ENCODE peak calls at places on chromosome 2, in six cellular contexts. A is cardiac muscle cell, O is fibroblast of lung, U is bronchial epithelial cell, D is A549, B is uterus. Z is an unnamed sample.

GRCh38 chr2:226524381-226524843 is 275.2 kb downstream of the IRS1 start:
- DNase-seq in A (no peak), O (peak), U (peak), D (no peak), B (peak), Z (no peak)

GRCh38 chr2:239378021-239378917 is 22.6 kb downstream of the HDAC4 start:
- DNase-seq in A (no peak), O (no peak), U (no peak), D (no peak), B (no peak), Z (no peak)

GRCh38 chr2:95206086-95206485 is 1.2 kb upstream of the ZNF892 start:
- DNase-seq in A (peak), O (no peak), U (no peak), D (no peak), B (no peak), Z (no peak)

GRCh38 chr2:119179951-119180350 is 21.4 kb upstream of the C1QL2 start:
- DNase-seq in A (no peak), O (peak), U (no peak), D (no peak), B (no peak), Z (no peak)

GRCh38 chr2:60826126-60826525 is 55.2 kb upstream of the REL start:
- DNase-seq in A (no peak), O (no peak), U (peak), D (no peak), B (no peak), Z (no peak)

GRCh38 chr2:178761759-178762371 is 45.4 kb downstream of the TTN start:
- DNase-seq in A (peak), O (peak), U (peak), D (peak), B (no peak), Z (no peak)

GRCh38 chr2:62042944-62043343 is 137.5 kb downstream of the COMMD1 start:
- DNase-seq in A (no peak), O (peak), U (peak), D (no peak), B (no peak), Z (no peak)

GRCh38 chr2:113390133-113390849 is 47.2 kb upstream of the ZNG1B start:
- DNase-seq in A (peak), O (peak), U (peak), D (peak), B (peak), Z (peak)

GRCh38 chr2:56040189-56040588 is 116.6 kb upstream of the EFEMP1 start:
- DNase-seq in A (no peak), O (no peak), U (no peak), D (no peak), B (no peak), Z (no peak)

GRCh38 chr2:240556553-240557100 is 1.2 kb downstream of the ANKMY1 start:
- DNase-seq in A (peak), O (peak), U (peak), D (peak), B (no peak), Z (peak)

GRCh38 chr2:189253841-189254240 is 74.3 kb upstream of the COL5A2 start:
- DNase-seq in A (no peak), O (peak), U (peak), D (no peak), B (no peak), Z (no peak)

GRCh38 chr2:189534854-189535253 is 45.7 kb downstream of the SLC40A1 start:
- DNase-seq in A (no peak), O (peak), U (peak), D (peak), B (no peak), Z (no peak)

GRCh38 chr2:36462311-36462710 is 106.7 kb downstream of the CRIM1 start:
- DNase-seq in A (no peak), O (no peak), U (peak), D (no peak), B (no peak), Z (no peak)

GRCh38 chr2:239870276-239870675 is 154.9 kb downstream of the NDUFA10 start:
- DNase-seq in A (no peak), O (no peak), U (no peak), D (no peak), B (no peak), Z (no peak)

GRCh38 chr2:29212009-29212408 is 96.8 kb downstream of the CLIP4 start:
- DNase-seq in A (peak), O (no peak), U (no peak), D (no peak), B (no peak), Z (no peak)

GRCh38 chr2:120436885-120437603 is 91.1 kb downstream of the INHBB start:
- DNase-seq in A (no peak), O (peak), U (peak), D (peak), B (no peak), Z (peak)

GRCh38 chr2:113251118-113251517 is 27.6 kb downstream of the PAX8 start:
- DNase-seq in A (no peak), O (no peak), U (no peak), D (no peak), B (no peak), Z (no peak)

GRCh38 chr2:181352158-181352557 is 105.0 kb upstream of the ITGA4 start:
- DNase-seq in A (no peak), O (no peak), U (no peak), D (no peak), B (no peak), Z (no peak)

GRCh38 chr2:221402072-221402471 is 170.0 kb downstream of the EPHA4 start:
- DNase-seq in A (peak), O (peak), U (no peak), D (no peak), B (no peak), Z (no peak)

GRCh38 chr2:133884739-133885381 is 316.6 kb upstream of the NCKAP5 start:
- DNase-seq in A (peak), O (peak), U (peak), D (no peak), B (no peak), Z (no peak)

GRCh38 chr2:71944183-71944550 is 203.5 kb downstream of the CYP26B1 start:
- DNase-seq in A (no peak), O (no peak), U (no peak), D (no peak), B (no peak), Z (no peak)

GRCh38 chr2:37287966-37288365 is 36.7 kb downstream of the PRKD3 start:
- DNase-seq in A (no peak), O (no peak), U (peak), D (peak), B (no peak), Z (no peak)

GRCh38 chr2:176585791-176586190 is 316.5 kb downstream of the MTX2 start:
- DNase-seq in A (peak), O (no peak), U (no peak), D (no peak), B (no peak), Z (no peak)

GRCh38 chr2:210421916-210422315 is 54.6 kb downstream of the LANCL1 start:
- DNase-seq in A (peak), O (peak), U (peak), D (no peak), B (no peak), Z (no peak)

GRCh38 chr2:202514732-202515131 is 120.0 kb upstream of the FAM117B start:
- DNase-seq in A (no peak), O (no peak), U (no peak), D (no peak), B (no peak), Z (no peak)

GRCh38 chr2:222302178-222303018 is 3.6 kb upstream of the PAX3 start:
- DNase-seq in A (no peak), O (peak), U (no peak), D (no peak), B (no peak), Z (no peak)

GRCh38 chr2:29106980-29107388 is 8.2 kb upstream of the CLIP4 start:
- DNase-seq in A (no peak), O (peak), U (peak), D (no peak), B (no peak), Z (no peak)

GRCh38 chr2:168577885-168578284 is 121.8 kb downstream of the CERS6 start:
- DNase-seq in A (no peak), O (peak), U (no peak), D (no peak), B (no peak), Z (no peak)

GRCh38 chr2:212157011-212157410 is 381.6 kb downstream of the ERBB4 start:
- DNase-seq in A (no peak), O (peak), U (no peak), D (no peak), B (no peak), Z (no peak)

GRCh38 chr2:231494669-231495068 is 30.4 kb upstream of the NCL start:
- DNase-seq in A (no peak), O (no peak), U (no peak), D (no peak), B (no peak), Z (no peak)

GRCh38 chr2:27021253-27021801 is 11.4 kb upstream of the TMEM214 start:
- DNase-seq in A (no peak), O (peak), U (no peak), D (no peak), B (no peak), Z (no peak)

GRCh38 chr2:143284087-143284675 is 155.0 kb downstream of the ARHGAP15 start:
- DNase-seq in A (peak), O (peak), U (peak), D (peak), B (no peak), Z (peak)

GRCh38 chr2:187615364-187615763 is 61.1 kb upstream of the TFPI start:
- DNase-seq in A (no peak), O (peak), U (no peak), D (no peak), B (no peak), Z (no peak)

GRCh38 chr2:237674731-237675276 is 47.4 kb downstream of the LRRFIP1 start:
- DNase-seq in A (peak), O (peak), U (peak), D (no peak), B (peak), Z (peak)

GRCh38 chr2:109230980-109231420 is 102.0 kb downstream of the SH3RF3 start:
- DNase-seq in A (no peak), O (no peak), U (no peak), D (no peak), B (no peak), Z (no peak)

GRCh38 chr2:183522441-183522840 is 398.2 kb downstream of the NUP35 start:
- DNase-seq in A (no peak), O (peak), U (no peak), D (no peak), B (no peak), Z (no peak)

GRCh38 chr2:39871291-39871761 is 92.3 kb upstream of the THUMPD2 start:
- DNase-seq in A (no peak), O (peak), U (peak), D (no peak), B (no peak), Z (no peak)

GRCh38 chr2:216498418-216499413 is at the start of gene RPL37A:
- DNase-seq in A (peak), O (peak), U (peak), D (peak), B (peak), Z (peak)

GRCh38 chr2:121521359-121521758 is 9.3 kb upstream of the RNU4ATAC start:
- DNase-seq in A (no peak), O (peak), U (no peak), D (no peak), B (no peak), Z (no peak)

GRCh38 chr2:121519153-121519552 is 11.5 kb upstream of the RNU4ATAC start:
- DNase-seq in A (no peak), O (no peak), U (no peak), D (no peak), B (no peak), Z (no peak)

GRCh38 chr2:121519732-121520640 is 10.7 kb upstream of the RNU4ATAC start:
- DNase-seq in A (no peak), O (peak), U (no peak), D (no peak), B (no peak), Z (peak)

GRCh38 chr2:121524650-121525425 is 5.8 kb upstream of the RNU4ATAC start:
- DNase-seq in A (peak), O (no peak), U (peak), D (no peak), B (no peak), Z (peak)

DNA sequence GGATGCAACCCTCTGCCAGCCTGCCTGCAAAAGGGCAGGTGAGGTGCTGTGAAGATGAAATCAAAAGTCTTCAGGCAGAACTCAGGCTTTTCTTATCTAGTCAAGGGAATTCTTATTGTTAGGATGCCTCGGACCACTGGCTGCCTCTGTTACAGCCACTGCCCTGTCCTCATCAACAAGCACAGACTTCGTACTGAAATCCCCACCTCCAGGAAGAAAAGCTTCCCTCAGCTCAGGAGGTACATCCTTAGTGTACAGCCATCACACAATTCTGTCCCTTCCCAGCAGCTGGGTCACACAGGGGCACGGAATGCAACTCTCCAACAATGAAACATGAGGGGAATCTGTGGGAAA is 10.1 kb upstream of the RNU4ATAC start:
- DNase-seq in A (no peak), O (no peak), U (no peak), D (no peak), B (no peak), Z (no peak)
- TF ChIP-seq CTCF in A (no peak), O (no peak), U (no peak), D (no peak), B (no peak), Z (no peak)

GRCh38 chr2:219436491-219436890 is 1.8 kb downstream of the SPEG start:
- DNase-seq in A (no peak), O (no peak), U (no peak), D (no peak), B (no peak), Z (no peak)

GRCh38 chr2:219435701-219436100 is 1.1 kb downstream of the SPEG start:
- DNase-seq in A (no peak), O (no peak), U (no peak), D (no peak), B (no peak), Z (no peak)

GRCh38 chr2:219433666-219434467 is 776 bp upstream of the SPEG start:
- DNase-seq in A (peak), O (peak), U (no peak), D (no peak), B (peak), Z (no peak)

GRCh38 chr2:219434718-219435525 is at the start of gene SPEG:
- DNase-seq in A (peak), O (peak), U (no peak), D (no peak), B (peak), Z (no peak)

DNA sequence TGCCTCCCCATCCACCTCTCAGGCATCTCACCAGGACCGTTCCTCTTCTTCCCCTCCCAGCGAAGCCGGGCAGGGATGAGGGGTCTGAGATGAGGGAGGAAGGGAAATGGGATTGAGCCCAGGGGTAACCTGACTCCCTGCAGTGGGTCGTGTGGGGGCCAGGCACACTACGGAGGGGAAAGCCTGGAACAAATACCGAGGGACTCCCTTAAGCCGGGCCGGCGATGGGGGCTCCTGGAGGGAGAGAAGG is 250 bp upstream of the SPEG start:
- DNase-seq in A (no peak), O (no peak), U (no peak), D (no peak), B (no peak), Z (no peak)
- H3K4me3 ChIP-seq in A (peak), O (no peak), U (no peak), D (no peak), B (peak), Z (peak)

DNA sequence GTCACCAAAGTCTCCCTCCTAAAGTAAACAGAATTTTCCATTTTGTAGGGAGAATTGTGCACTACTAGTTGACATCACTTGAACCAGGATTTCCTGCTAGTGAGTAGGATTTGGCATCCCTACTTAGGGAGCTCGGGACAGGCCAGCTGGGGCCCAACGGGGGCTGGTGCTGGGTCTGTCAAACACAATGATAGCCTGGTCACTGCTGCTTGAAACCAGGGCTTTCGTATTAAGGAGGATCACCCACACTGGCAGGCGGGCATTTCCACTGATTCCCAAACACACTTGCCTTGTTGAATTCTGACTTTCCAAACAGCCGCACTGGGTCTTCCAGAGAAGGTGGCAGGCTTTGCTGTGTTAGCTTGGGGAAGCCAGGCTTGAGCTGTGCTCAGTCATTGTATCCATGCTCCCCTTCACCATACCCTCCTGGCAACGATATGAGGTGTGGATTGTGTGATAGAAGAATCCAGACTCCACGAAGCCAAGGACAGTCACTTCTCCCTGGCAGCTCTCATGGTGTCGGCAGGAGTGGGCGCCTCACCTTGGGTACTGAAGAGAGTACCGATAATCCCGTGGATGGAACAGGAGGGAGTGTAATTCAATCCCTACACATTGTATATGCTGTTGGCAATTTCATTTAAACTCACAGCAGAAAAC is 7.5 kb downstream of the GDF7 start:
- DNase-seq in A (no peak), O (no peak), U (no peak), D (no peak), B (no peak), Z (no peak)
- TF ChIP-seq CTCF in A (no peak), O (no peak), U (no peak), D (no peak), B (no peak), Z (no peak)

GRCh38 chr2:58357521-58357920 is 116.4 kb upstream of the FANCL start:
- DNase-seq in A (no peak), O (no peak), U (no peak), D (no peak), B (no peak), Z (no peak)
- H3K4me3 ChIP-seq in A (no peak), O (no peak), U (no peak), D (no peak), B (no peak), Z (no peak)

GRCh38 chr2:25201265-25201664 is 32.9 kb upstream of the POMC start:
- DNase-seq in A (no peak), O (no peak), U (no peak), D (peak), B (no peak), Z (peak)
- TF ChIP-seq CTCF in A (peak), O (peak), U (no peak), D (no peak), B (no peak), Z (peak)

GRCh38 chr2:58046585-58047372 is at the start of gene VRK2:
- DNase-seq in A (peak), O (peak), U (peak), D (peak), B (peak), Z (peak)

GRCh38 chr2:58046335-58046584 is 346 bp upstream of the VRK2 start:
- DNase-seq in A (no peak), O (no peak), U (no peak), D (no peak), B (no peak), Z (no peak)

GRCh38 chr2:58047373-58047674 is 718 bp downstream of the VRK2 start:
- DNase-seq in A (no peak), O (no peak), U (no peak), D (peak), B (no peak), Z (no peak)

GRCh38 chr2:58045580-58046334 is 849 bp upstream of the VRK2 start:
- DNase-seq in A (no peak), O (no peak), U (no peak), D (no peak), B (no peak), Z (peak)

DNA sequence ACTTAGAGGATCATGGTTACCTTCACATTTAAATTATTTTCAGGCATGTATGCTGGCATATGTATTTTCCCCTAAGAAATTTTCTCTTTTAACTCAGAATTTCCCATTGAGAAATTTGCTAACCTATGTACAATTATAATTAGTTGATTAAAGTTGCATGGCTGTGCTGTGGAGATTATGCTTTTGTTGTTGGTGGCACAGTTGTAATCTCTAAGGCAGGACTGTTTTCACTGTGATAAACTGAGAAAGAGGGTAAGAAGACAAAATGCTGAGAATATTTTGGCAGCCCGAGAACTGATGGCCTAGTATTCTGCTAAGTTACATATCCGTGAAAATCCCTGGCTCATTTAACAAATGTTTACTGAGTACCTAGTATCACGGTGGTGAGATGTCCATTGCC is 1.4 kb downstream of the VRK2 start:
- DNase-seq in A (no peak), O (no peak), U (no peak), D (no peak), B (no peak), Z (no peak)
- H3K4me3 ChIP-seq in A (peak), O (peak), U (peak), D (peak), B (no peak), Z (no peak)

GRCh38 chr2:99066075-99066557 is 75.4 kb upstream of the C2orf15 start:
- DNase-seq in A (peak), O (peak), U (peak), D (peak), B (no peak), Z (no peak)

GRCh38 chr2:99072556-99072955 is 69.0 kb upstream of the C2orf15 start:
- DNase-seq in A (peak), O (no peak), U (peak), D (no peak), B (no peak), Z (no peak)

GRCh38 chr2:99067871-99068270 is 73.6 kb upstream of the C2orf15 start:
- DNase-seq in A (no peak), O (no peak), U (no peak), D (no peak), B (no peak), Z (no peak)

DNA sequence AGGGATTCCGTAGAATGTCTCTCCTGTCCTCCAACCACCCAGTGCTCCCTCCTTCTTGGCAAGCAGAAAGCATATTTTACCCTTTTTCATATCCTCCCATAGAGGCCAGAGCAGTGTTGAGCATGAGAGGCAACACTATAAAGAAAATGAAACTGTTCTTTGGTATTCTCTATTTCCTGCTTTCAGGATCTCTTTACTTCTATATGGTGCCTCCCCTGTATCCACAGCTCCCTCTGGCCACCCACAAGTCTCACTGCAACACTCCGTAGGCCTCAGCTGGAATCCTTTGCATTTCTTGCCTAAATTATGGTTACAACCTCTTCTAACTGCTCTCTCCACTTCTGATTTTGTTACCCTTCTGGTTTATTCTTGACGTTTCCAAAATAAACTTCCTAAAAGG is 74.9 kb upstream of the C2orf15 start:
- DNase-seq in A (peak), O (peak), U (peak), D (peak), B (no peak), Z (peak)
- TF ChIP-seq CTCF in A (peak), O (peak), U (peak), D (peak), B (peak), Z (no peak)